ENCODE peak calls at places on chromosomes 3 and 15, in nine cellular contexts. G is mesenchymal stem cell, W is GM23338, I is neuronal stem cell, C is HepG2, K is MM.1S, L is astrocyte, F is PC-9, N is OCI-LY7. D is an unnamed sample.
A peak's percentile ranks its signal among the peaks of the same experiment; 100 is the strongest.

GRCh38 chr3:149080699-149081091 is 5.6 kb downstream of the HLTF start:
- DNase-seq in G (peak; percentile 12), W (no peak), I (no peak), C (no peak), K (no peak), L (peak; percentile 49), F (no peak), N (no peak), D (peak; percentile 28)

GRCh38 chr3:9111349-9112265 is 137.8 kb downstream of the SRGAP3 start:
- DNase-seq in G (no peak), W (peak; percentile 81), I (no peak), C (no peak), K (no peak), L (peak; percentile 24), F (no peak), N (peak; percentile 4), D (peak; percentile 0)

GRCh38 chr3:94064243-94064642 is 1.4 kb downstream of the NSUN3 start:
- DNase-seq in G (no peak), W (no peak), I (no peak), C (no peak), K (no peak), L (no peak), F (no peak), N (peak; percentile 6), D (no peak)

GRCh38 chr15:71329509-71330260 is 214.4 kb downstream of the THSD4 start:
- DNase-seq in G (peak; percentile 22), W (no peak), I (no peak), C (no peak), K (no peak), L (peak; percentile 83), F (peak; percentile 60), N (no peak), D (peak; percentile 46)

GRCh38 chr15:57306305-57306943 is 69.9 kb upstream of the CGNL1 start:
- DNase-seq in G (peak; percentile 65), W (peak; percentile 96), I (peak; percentile 78), C (peak; percentile 38), K (peak; percentile 71), L (no peak), F (peak; percentile 78), N (peak; percentile 81), D (peak; percentile 28)

GRCh38 chr3:127264794-127265514 is 22.9 kb downstream of the PRR20G start:
- DNase-seq in G (no peak), W (no peak), I (no peak), C (no peak), K (no peak), L (no peak), F (no peak), N (no peak), D (no peak)

GRCh38 chr15:67176195-67176971 is 78.1 kb downstream of the AAGAB start:
- DNase-seq in G (peak; percentile 26), W (peak; percentile 33), I (no peak), C (no peak), K (no peak), L (no peak), F (no peak), N (no peak), D (no peak)

GRCh38 chr15:62521396-62521795 is 356.3 kb upstream of the C2CD4B start:
- DNase-seq in G (no peak), W (peak; percentile 47), I (no peak), C (no peak), K (no peak), L (no peak), F (no peak), N (no peak), D (no peak)

GRCh38 chr15:89244512-89244869 is 712 bp downstream of the FANCI start:
- DNase-seq in G (peak; percentile 49), W (no peak), I (no peak), C (peak; percentile 13), K (peak; percentile 40), L (peak; percentile 6), F (no peak), N (no peak), D (peak; percentile 16)

GRCh38 chr15:90097475-90097874 is 4.8 kb downstream of the IDH2 start:
- DNase-seq in G (no peak), W (no peak), I (no peak), C (no peak), K (peak; percentile 96), L (no peak), F (no peak), N (peak; percentile 89), D (no peak)

GRCh38 chr15:90419738-90420487 is 31.9 kb downstream of the IQGAP1 start:
- DNase-seq in G (peak; percentile 84), W (no peak), I (no peak), C (no peak), K (no peak), L (peak; percentile 90), F (peak; percentile 11), N (no peak), D (peak; percentile 92)

GRCh38 chr3:47473391-47473790 is 2.4 kb downstream of the SCAP start:
- DNase-seq in G (no peak), W (no peak), I (no peak), C (peak; percentile 21), K (no peak), L (no peak), F (no peak), N (no peak), D (no peak)

GRCh38 chr15:83106994-83107840 is at the start of gene TM6SF1:
- DNase-seq in G (no peak), W (peak; percentile 50), I (no peak), C (no peak), K (no peak), L (no peak), F (no peak), N (peak; percentile 69), D (no peak)

GRCh38 chr3:48034000-48034516 is 17.8 kb upstream of the MAP4 start:
- DNase-seq in G (peak; percentile 79), W (peak; percentile 54), I (no peak), C (peak; percentile 59), K (peak; percentile 90), L (peak; percentile 97), F (no peak), N (no peak), D (peak; percentile 86)

GRCh38 chr3:136577791-136578190 is 174.4 kb downstream of the STAG1 start:
- DNase-seq in G (no peak), W (no peak), I (no peak), C (peak; percentile 17), K (no peak), L (no peak), F (no peak), N (no peak), D (no peak)

GRCh38 chr3:140391041-140391440 is 286.8 kb upstream of the TRIM42 start:
- DNase-seq in G (no peak), W (peak; percentile 5), I (no peak), C (no peak), K (no peak), L (no peak), F (no peak), N (no peak), D (no peak)

GRCh38 chr15:79179597-79179996 is 89.0 kb upstream of the RASGRF1 start:
- DNase-seq in G (no peak), W (no peak), I (no peak), C (no peak), K (no peak), L (no peak), F (no peak), N (no peak), D (no peak)

GRCh38 chr15:58392141-58392540 is 39.6 kb upstream of the LIPC start:
- DNase-seq in G (no peak), W (no peak), I (no peak), C (no peak), K (no peak), L (no peak), F (no peak), N (no peak), D (no peak)
- H3K27ac ChIP-seq in G (peak overlapping the region; percentile 90), W (no peak overlapping the region), I (no peak overlapping the region), C (no peak overlapping the region), K (no peak overlapping the region), L (peak overlapping the region; percentile 26), F (peak overlapping the region; percentile 97), N (no peak overlapping the region), D (no peak overlapping the region)

GRCh38 chr3:112437146-112438022 is 61.9 kb downstream of the BTLA start:
- DNase-seq in G (peak; percentile 32), W (peak; percentile 71), I (no peak), C (peak; percentile 9), K (peak; percentile 69), L (peak; percentile 6), F (no peak), N (peak; percentile 77), D (peak; percentile 58)
- H2AFZ ChIP-seq in G (no peak overlapping the region), W (peak overlapping the region; percentile 44), I (peak overlapping the region; percentile 32), C (no peak overlapping the region), K (peak overlapping the region; percentile 37), L (peak overlapping the region; percentile 1), F (no peak overlapping the region), N (peak overlapping the region; percentile 76), D (peak overlapping the region; percentile 39)

GRCh38 chr15:52171386-52171785 is 19.8 kb downstream of the GNB5 start:
- DNase-seq in G (no peak), W (peak; percentile 45), I (no peak), C (no peak), K (no peak), L (no peak), F (no peak), N (peak; percentile 24), D (peak; percentile 24)
- H3K27ac ChIP-seq in G (no peak overlapping the region), W (no peak overlapping the region), I (no peak overlapping the region), C (no peak overlapping the region), K (no peak overlapping the region), L (no peak overlapping the region), F (no peak overlapping the region), N (no peak overlapping the region), D (no peak overlapping the region)

GRCh38 chr3:181278468-181279238 is 289.1 kb upstream of the DNAJC19 start:
- DNase-seq in G (no peak), W (peak; percentile 21), I (peak; percentile 12), C (no peak), K (peak; percentile 53), L (no peak), F (no peak), N (peak; percentile 25), D (no peak)
- H2AFZ ChIP-seq in G (no peak overlapping the region), W (no peak overlapping the region), I (no peak overlapping the region), C (no peak overlapping the region), K (peak overlapping the region; percentile 21), L (no peak overlapping the region), F (no peak overlapping the region), N (no peak overlapping the region), D (no peak overlapping the region)

DNA sequence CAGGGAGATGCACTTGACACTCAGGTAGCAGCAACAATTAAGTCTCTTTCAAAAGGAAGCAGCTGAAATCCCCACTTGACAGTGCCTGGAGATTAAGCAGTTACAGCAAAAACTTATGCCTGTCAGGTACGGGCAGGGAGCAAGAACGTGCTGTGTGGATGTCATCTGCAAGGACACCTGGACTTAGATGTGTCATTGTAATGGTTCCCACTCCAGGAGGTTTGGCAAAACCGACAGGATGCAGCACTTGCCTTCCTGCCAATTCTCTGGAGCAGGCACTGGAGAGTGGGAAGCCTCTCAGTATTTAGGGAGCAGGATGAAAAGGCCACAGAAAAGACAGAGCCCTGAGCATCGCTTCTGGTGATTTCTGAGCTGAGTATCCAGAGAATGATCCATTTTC is 292.4 kb downstream of the PDCD6IP start:
- DNase-seq in G (no peak), W (no peak), I (no peak), C (no peak), K (no peak), L (no peak), F (no peak), N (no peak), D (no peak)
- H3K27ac ChIP-seq in G (no peak overlapping the region), W (no peak overlapping the region), I (no peak overlapping the region), C (no peak overlapping the region), K (no peak overlapping the region), L (no peak overlapping the region), F (no peak overlapping the region), N (no peak overlapping the region), D (no peak overlapping the region)

GRCh38 chr3:51999861-52000260 is 4.2 kb upstream of the RPL29 start:
- DNase-seq in G (no peak), W (no peak), I (no peak), C (no peak), K (no peak), L (no peak), F (no peak), N (no peak), D (no peak)
- H2AFZ ChIP-seq in G (no peak overlapping the region), W (no peak overlapping the region), I (no peak overlapping the region), C (peak overlapping the region; percentile 9), K (no peak overlapping the region), L (no peak overlapping the region), F (no peak overlapping the region), N (no peak overlapping the region), D (no peak overlapping the region)

D was measured in IMR-90.